ENCODE peak calls at places on chromosome 17, in seven cellular contexts. E is CD4-positive, alpha-beta T cell; R is cardiac muscle cell; S is AG04450; K is iPS DF 6.9; Z is tibial artery; Y is mesenchymal stem cell. H is an unnamed sample. For H3K9me3, the result is how much of the 10 kb centered on the place peaks cover.

GRCh38 chr17:36880506-36880905 is 56.8 kb upstream of the LHX1 start:
- DNase-seq in K (no peak), Z (no peak), Y (no peak), E (no peak), R (no peak), S (no peak), H (no peak)

GRCh38 chr17:50102164-50102991 is 7.2 kb downstream of the PDK2 start:
- DNase-seq in Y (no peak), S (no peak), R (no peak), K (no peak), Z (peak), E (no peak), H (no peak)

GRCh38 chr17:27206447-27206846 is 87.5 kb upstream of the WSB1 start:
- DNase-seq in Y (peak), S (no peak), K (no peak), Z (no peak), E (no peak), R (no peak), H (no peak)

GRCh38 chr17:62614142-62614541 is 13.3 kb upstream of the MRC2 start:
- DNase-seq in K (no peak), Z (no peak), E (no peak), S (peak), Y (peak), R (peak), H (no peak)

GRCh38 chr17:77863814-77864161 is 94.7 kb upstream of the TNRC6C start:
- DNase-seq in K (no peak), Z (peak), Y (no peak), S (no peak), R (no peak), E (no peak), H (no peak)

GRCh38 chr17:50272711-50273653 is 1.3 kb upstream of the TMEM92 start:
- DNase-seq in E (peak), Y (peak), R (peak), K (no peak), Z (peak), S (no peak), H (peak)

GRCh38 chr17:78107457-78107856 is 21.1 kb downstream of the TMC6 start:
- DNase-seq in Y (no peak), K (no peak), Z (no peak), E (no peak), S (no peak), R (no peak), H (no peak)

GRCh38 chr17:79777844-79778503 is at the start of gene CBX2:
- DNase-seq in R (peak), Y (peak), S (no peak), Z (no peak), K (no peak), E (peak), H (peak)

GRCh38 chr17:81101614-81102306 is 63.5 kb upstream of the PVALEF start:
- DNase-seq in R (peak), Y (peak), K (peak), S (peak), E (peak), Z (peak), H (peak)
- H3K9me3 ChIP-seq in R (under half), Y (under half), K (under half), S (under half), E (under half), Z (under half), H (under half)

GRCh38 chr17:2612630-2613029 is 19.2 kb downstream of the PAFAH1B1 start:
- DNase-seq in Y (no peak), Z (no peak), S (no peak), K (no peak), E (no peak), R (no peak), H (no peak)

GRCh38 chr17:2610640-2611175 is 17.3 kb downstream of the PAFAH1B1 start:
- DNase-seq in Y (no peak), K (no peak), E (no peak), S (no peak), R (no peak), Z (no peak), H (no peak)

GRCh38 chr17:2610195-2610594 is 16.7 kb downstream of the PAFAH1B1 start:
- DNase-seq in S (no peak), K (no peak), R (no peak), Y (no peak), E (no peak), Z (no peak), H (no peak)

GRCh38 chr17:2613089-2613808 is 19.8 kb downstream of the PAFAH1B1 start:
- DNase-seq in Z (no peak), K (no peak), E (no peak), Y (no peak), R (no peak), S (no peak), H (no peak)

GRCh38 chr17:2611627-2612026 is 18.2 kb downstream of the PAFAH1B1 start:
- DNase-seq in K (no peak), S (no peak), Y (no peak), Z (no peak), E (no peak), R (no peak), H (no peak)
- H3K9me3 ChIP-seq in K (under half), S (under half), Y (under half), Z (under half), E (under half), R (under half), H (under half)

DNA sequence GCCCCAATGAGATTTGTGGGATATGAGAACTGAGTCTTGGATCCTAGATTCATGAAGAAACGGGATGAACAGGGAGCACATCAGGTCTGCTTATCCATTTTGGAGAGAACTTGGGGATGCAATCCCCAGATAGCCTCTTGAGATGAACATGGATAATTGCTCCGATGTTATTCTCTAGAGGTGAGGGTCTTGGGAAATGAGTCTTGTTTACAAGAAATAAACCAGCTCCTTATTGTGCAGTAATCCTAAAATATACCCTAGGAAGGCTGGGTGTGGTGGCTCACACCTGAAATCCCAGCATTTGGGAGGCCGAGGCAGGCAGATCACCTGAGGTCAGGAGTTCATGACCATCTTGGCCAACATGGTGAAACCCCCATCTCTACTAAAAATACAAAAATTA is at the start of gene OR1D2:
- DNase-seq in E (no peak), Y (no peak), S (no peak), R (no peak), K (no peak), Z (no peak), H (no peak)
- H3K9me3 ChIP-seq in E (under half), Y (under half), S (under half), R (under half), K (under half), Z (under half), H (under half)

DNA sequence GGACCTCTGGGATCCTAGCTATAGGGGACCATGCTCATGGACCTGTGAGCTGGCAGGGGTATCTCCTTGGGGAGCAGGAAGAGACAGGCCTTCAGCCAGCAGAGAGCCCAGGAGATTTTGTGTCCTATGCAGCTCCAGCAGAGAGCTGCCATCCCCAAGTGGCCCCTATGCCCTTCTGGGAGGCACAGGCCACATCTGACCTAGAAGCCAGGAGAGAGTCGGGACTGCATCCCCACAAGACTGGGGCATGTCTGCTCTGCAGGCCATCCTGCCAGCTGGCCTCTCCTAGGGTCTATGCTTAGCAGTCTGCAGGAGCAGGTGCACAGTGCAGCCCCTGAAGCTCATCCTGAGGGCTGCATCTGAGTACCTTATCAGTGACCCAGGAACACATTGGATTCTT is 279.5 kb downstream of the KIF2B start:
- DNase-seq in Z (no peak), E (no peak), S (no peak), K (no peak), Y (no peak), R (no peak), H (no peak)
- H3K9me3 ChIP-seq in Z (under half), E (under half), S (under half), K (under half), Y (under half), R (under half), H (under half)

DNA sequence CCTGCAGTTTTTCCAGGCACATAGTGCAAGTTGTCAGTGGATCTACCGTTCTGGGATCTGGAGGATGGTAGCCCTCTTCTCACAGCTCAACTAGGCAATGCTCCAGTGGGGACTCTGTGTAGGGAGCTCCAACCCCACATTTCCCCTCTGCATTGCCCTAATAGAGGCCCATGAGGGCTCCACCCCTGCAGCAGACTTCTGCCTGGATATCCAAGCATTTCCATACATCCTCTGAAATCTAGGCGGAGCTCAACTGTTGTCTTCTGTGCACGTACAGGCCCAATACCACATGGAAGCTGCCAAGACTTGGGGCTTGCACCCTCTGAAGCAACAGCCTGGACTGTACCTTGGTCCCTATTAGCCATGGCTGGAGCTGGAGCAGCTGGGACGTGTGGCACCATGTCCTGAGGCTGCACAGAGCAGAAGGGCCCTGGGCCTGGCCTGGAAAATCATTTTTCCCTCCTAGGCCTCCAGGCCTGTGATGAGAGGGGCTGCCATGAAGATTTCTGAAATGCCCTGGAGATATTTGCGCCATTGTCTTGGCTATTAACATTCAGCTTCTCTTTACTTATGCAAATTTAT is 10.9 kb upstream of the MILR1 start:
- DNase-seq in R (no peak), E (no peak), Z (no peak), K (no peak), Y (no peak), S (no peak), H (no peak)
- H3K9me3 ChIP-seq in R (under half), E (under half), Z (under half), K (under half), Y (under half), S (under half), H (under half)

GRCh38 chr17:47895856-47896671 is at the start of gene SP2:
- DNase-seq in S (peak), R (peak), Z (peak), Y (peak), K (peak), E (peak), H (peak)
- H3K9me3 ChIP-seq in S (under half), R (under half), Z (under half), Y (under half), K (under half), E (under half), H (under half)

DNA sequence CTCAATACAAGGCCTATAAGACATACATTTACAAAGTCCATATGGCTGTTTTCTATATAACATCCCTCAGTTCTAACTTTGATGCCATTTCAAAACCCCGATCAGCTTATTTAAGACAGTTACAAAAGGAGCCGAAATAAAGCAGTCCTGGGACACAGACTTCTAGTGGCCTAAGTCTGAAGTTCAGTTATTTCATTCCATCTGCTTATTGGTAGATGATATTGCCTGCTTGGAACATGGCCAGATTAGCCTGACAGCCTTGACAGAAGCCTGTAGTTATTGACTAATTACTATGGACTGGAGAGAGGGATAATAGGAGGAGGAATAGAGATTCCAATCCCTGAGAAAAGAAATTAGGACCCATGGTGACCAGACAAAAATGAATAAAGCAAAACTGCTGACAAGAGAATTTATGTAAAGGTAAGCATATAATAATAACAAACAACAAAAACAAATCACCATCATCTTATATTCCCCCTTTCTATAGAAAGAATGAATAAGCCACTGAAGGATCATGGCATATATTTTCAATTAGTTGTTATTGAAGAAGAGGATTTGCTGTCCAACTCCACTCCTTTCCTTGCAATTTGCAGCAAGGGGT is 206.3 kb upstream of the TOM1L1 start:
- DNase-seq in Y (no peak), E (no peak), Z (no peak), R (no peak), S (no peak), K (no peak), H (no peak)
- H3K9me3 ChIP-seq in Y (under half), E (under half), Z (under half), R (under half), S (under half), K (under half), H (under half)

GRCh38 chr17:21678451-21679081 is 13.8 kb upstream of the KCNJ18 start:
- DNase-seq in Z (no peak), Y (no peak), E (no peak), K (no peak), S (no peak), R (no peak), H (no peak)

GRCh38 chr17:21677911-21678310 is 14.4 kb upstream of the KCNJ18 start:
- DNase-seq in S (no peak), Y (no peak), R (no peak), E (no peak), Z (no peak), K (no peak), H (no peak)

GRCh38 chr17:21680366-21680765 is 12.0 kb upstream of the KCNJ18 start:
- DNase-seq in R (no peak), E (no peak), K (no peak), Z (peak), Y (no peak), S (no peak), H (no peak)

GRCh38 chr17:21677126-21677910 is 15.0 kb upstream of the KCNJ18 start:
- DNase-seq in S (no peak), E (no peak), Y (no peak), K (no peak), R (no peak), Z (no peak), H (no peak)

GRCh38 chr17:21679256-21680146 is 12.8 kb upstream of the KCNJ18 start:
- DNase-seq in S (no peak), K (no peak), Y (no peak), E (no peak), R (no peak), Z (no peak), H (no peak)
- H3K9me3 ChIP-seq in S (half or more), K (under half), Y (under half), E (under half), R (under half), Z (under half), H (under half)

GRCh38 chr17:70905796-70906195 is 736.5 kb downstream of the KCNJ2 start:
- DNase-seq in Y (peak), S (peak), K (no peak), Z (peak), E (no peak), R (no peak), H (no peak)
- H3K9me3 ChIP-seq in Y (under half), S (under half), K (under half), Z (under half), E (under half), R (under half), H (under half)